ENCODE peak calls at places on chromosomes 16 and 17, in eight cellular contexts. M is CD4-positive, alpha-beta T cell; Q is H9; N is mucosa of descending colon; X is astrocyte of the cerebellum; T is transverse colon; H is body of pancreas; E is left ventricle myocardium inferior. C is an unnamed sample.

GRCh38 chr17:44383363-44383762 is 6.1 kb downstream of the ITGA2B start:
- DNase-seq in M (no peak), T (no peak), H (no peak), X (no peak), Q (no peak), E (no peak), N (peak; percentile 17), C (no peak)

GRCh38 chr16:69443809-69444611 is 19.6 kb downstream of the CYB5B start:
- DNase-seq in Q (no peak), N (no peak), X (no peak), T (peak; percentile 27), M (peak; percentile 11), H (no peak), E (peak; percentile 24), C (no peak)

GRCh38 chr17:40323317-40323716 is 14.3 kb downstream of the RARA start:
- DNase-seq in Q (no peak), X (no peak), E (no peak), M (no peak), T (no peak), H (no peak), N (peak; percentile 56), C (no peak)

GRCh38 chr16:22206847-22207714 is 1.0 kb downstream of the EEF2K start:
- DNase-seq in T (peak; percentile 82), E (peak; percentile 89), H (peak; percentile 84), X (peak; percentile 53), Q (peak; percentile 50), N (peak; percentile 89), M (peak; percentile 24), C (peak; percentile 78)

GRCh38 chr17:17508641-17509591 is 12.7 kb upstream of the RASD1 start:
- DNase-seq in T (no peak), H (no peak), Q (no peak), X (no peak), E (peak; percentile 7), M (no peak), N (peak; percentile 29), C (no peak)

GRCh38 chr16:71628810-71629209 is 2.8 kb downstream of the MARVELD3 start:
- DNase-seq in Q (no peak), H (peak; percentile 35), E (no peak), X (peak; percentile 81), T (no peak), N (no peak), M (no peak), C (no peak)

GRCh38 chr17:15947331-15947730 is 2.4 kb downstream of the ADORA2B start:
- DNase-seq in T (peak; percentile 72), Q (no peak), N (peak; percentile 64), E (no peak), M (no peak), X (no peak), H (no peak), C (no peak)

GRCh38 chr16:56830669-56831068 is 34.3 kb upstream of the SLC12A3 start:
- DNase-seq in Q (no peak), X (no peak), H (no peak), T (no peak), N (no peak), M (no peak), E (no peak), C (no peak)

GRCh38 chr16:64094992-64095579 is 1026.8 kb downstream of the CDH11 start:
- DNase-seq in T (no peak), Q (no peak), E (no peak), M (no peak), N (no peak), X (no peak), H (no peak), C (no peak)

GRCh38 chr17:3040882-3041281 is 22.5 kb downstream of the OR1D5 start:
- DNase-seq in H (no peak), Q (no peak), T (no peak), N (no peak), X (no peak), E (no peak), M (no peak), C (no peak)

GRCh38 chr16:31712064-31712540 is 161.5 kb upstream of the ZNF267 start:
- DNase-seq in N (no peak), Q (no peak), M (no peak), T (no peak), E (no peak), X (no peak), H (peak; percentile 58), C (no peak)

GRCh38 chr17:16974569-16975265 is 2.8 kb upstream of the TNFRSF13B start:
- DNase-seq in M (no peak), H (no peak), X (no peak), E (no peak), N (no peak), Q (peak; percentile 12), T (no peak), C (no peak)

GRCh38 chr17:27403480-27404005 is 52.7 kb upstream of the KSR1 start:
- DNase-seq in X (no peak), Q (peak; percentile 40), M (no peak), E (no peak), N (no peak), T (no peak), H (no peak), C (no peak)

GRCh38 chr17:45768000-45768399 is 16.1 kb upstream of the CRHR1 start:
- DNase-seq in X (no peak), E (no peak), H (no peak), T (no peak), Q (peak; percentile 83), N (no peak), M (no peak), C (no peak)

GRCh38 chr17:81838753-81839255 is 4.0 kb upstream of the PPP1R27 start:
- DNase-seq in Q (no peak), H (no peak), M (no peak), E (no peak), X (no peak), T (no peak), N (no peak), C (no peak)

GRCh38 chr17:19271751-19272357 is 34.7 kb downstream of the EPN2 start:
- DNase-seq in N (no peak), M (no peak), H (no peak), E (no peak), X (no peak), T (no peak), Q (no peak), C (no peak)

GRCh38 chr16:53784312-53784711 is 80.4 kb downstream of the FTO start:
- DNase-seq in H (no peak), N (no peak), T (no peak), X (no peak), M (no peak), Q (no peak), E (no peak), C (no peak)

DNA sequence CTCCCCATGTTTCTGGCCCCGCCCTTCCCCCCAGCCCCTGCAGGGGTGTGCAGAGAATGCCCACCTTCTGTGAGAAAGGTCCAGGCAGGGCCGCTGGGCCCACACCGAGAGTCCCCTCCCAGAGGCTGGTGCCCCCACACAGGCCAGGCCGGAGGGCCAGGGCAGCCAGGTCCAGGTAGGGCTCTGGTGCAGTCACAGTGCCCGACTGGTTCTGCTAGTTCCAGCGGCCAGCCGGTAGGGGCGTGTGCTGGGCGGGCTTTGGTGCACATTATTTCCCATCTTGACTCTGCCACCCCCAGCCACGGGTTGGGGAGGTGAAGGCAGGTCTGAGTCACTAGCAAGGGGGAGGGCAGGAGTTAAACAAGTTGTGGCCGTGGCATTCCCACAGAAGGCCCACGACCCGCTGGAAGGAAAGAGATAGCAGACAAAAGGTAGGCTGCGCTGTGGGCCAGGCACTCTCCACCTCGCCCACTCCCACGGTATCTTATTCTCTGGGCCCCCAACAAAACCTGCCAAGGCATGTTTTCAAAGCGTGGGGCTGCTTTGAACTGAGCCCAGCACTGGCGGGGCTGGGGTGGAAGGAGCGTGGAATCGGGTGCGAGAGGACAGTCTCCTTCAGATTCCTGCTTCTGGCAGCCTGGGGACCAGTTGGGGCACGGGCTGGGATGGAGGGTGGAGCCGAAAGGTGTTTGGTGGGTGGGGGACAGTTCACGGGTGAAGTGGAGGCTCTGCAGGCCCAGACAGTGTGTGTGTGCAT is 1.9 kb downstream of the EPN3 start:
- DNase-seq in N (peak; percentile 84), Q (peak; percentile 76), E (no peak), M (no peak), T (peak; percentile 80), H (peak; percentile 80), X (no peak), C (no peak)
- TF ChIP-seq CTCF in N (peak; percentile 35), Q (peak; percentile 68), E (peak; percentile 52), M (peak; percentile 16), T (peak; percentile 38), H (peak; percentile 46), X (peak; percentile 39), C (no peak)

DNA sequence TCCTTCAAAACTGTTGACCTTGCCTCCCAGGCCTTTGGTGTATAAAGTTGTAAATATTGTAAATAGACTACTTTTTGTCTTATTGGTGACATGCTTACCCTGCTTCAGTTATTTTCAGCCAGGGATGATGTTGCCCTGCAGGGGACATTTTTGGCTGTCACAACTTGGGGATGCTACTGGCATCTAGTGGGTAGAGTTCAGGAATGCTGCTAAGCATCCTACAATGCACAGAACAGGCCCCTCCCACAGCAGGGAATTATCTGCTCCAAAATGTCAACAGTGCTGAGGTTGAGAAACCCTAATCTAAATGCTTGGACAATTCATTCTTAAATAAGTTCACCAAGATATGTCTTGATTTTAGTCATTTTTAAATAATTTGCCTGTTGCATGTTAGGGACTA is 459.8 kb downstream of the PMP22 start:
- DNase-seq in E (no peak), Q (no peak), X (no peak), T (no peak), M (no peak), N (no peak), H (no peak), C (no peak)
- TF ChIP-seq CTCF in E (no peak), Q (peak; percentile 60), X (no peak), T (no peak), M (no peak), N (no peak), H (no peak), C (no peak)

GRCh38 chr17:75182569-75183436 is at the start of gene SUMO2:
- DNase-seq in E (peak; percentile 95), N (peak; percentile 98), H (peak; percentile 96), M (peak; percentile 92), T (peak; percentile 97), Q (peak; percentile 97), X (peak; percentile 84), C (peak; percentile 99)
- TF ChIP-seq CTCF in E (peak; percentile 63), N (peak; percentile 46), H (peak; percentile 42), M (peak; percentile 25), T (peak; percentile 46), Q (no peak), X (peak; percentile 25), C (no peak)

GRCh38 chr17:76527430-76528111 is 9.9 kb downstream of the CYGB start:
- DNase-seq in N (peak; percentile 81), E (peak; percentile 73), X (peak; percentile 57), M (peak; percentile 40), H (no peak), T (peak; percentile 77), Q (peak; percentile 92), C (peak; percentile 60)

GRCh38 chr17:76529643-76530488 is 7.6 kb downstream of the CYGB start:
- DNase-seq in Q (no peak), H (peak; percentile 44), E (peak; percentile 95), T (peak; percentile 72), M (no peak), X (no peak), N (peak; percentile 85), C (no peak)

GRCh38 chr17:76528156-76528527 is 9.4 kb downstream of the CYGB start:
- DNase-seq in X (no peak), N (peak; percentile 67), M (no peak), E (peak; percentile 35), Q (no peak), H (no peak), T (no peak), C (no peak)

GRCh38 chr17:76529224-76529642 is 8.3 kb downstream of the CYGB start:
- DNase-seq in X (no peak), M (no peak), E (peak; percentile 87), H (no peak), T (peak; percentile 66), Q (no peak), N (peak; percentile 81), C (no peak)

GRCh38 chr17:76528528-76529223 is 8.8 kb downstream of the CYGB start:
- DNase-seq in T (no peak), N (no peak), E (peak; percentile 78), Q (no peak), X (no peak), H (no peak), M (no peak), C (no peak)
- TF ChIP-seq CTCF in T (no peak), N (no peak), E (no peak), Q (peak; percentile 11), X (no peak), H (no peak), M (no peak), C (no peak)

C was measured in GM13977.